ENCODE peak calls at places on chromosome 1, in four cellular contexts. One of them, this sample, is unnamed.

GRCh38 chr1:245234217-245235120 is 79.7 kb downstream of the KIF26B start:
- DNase-seq in K562: no peak
- DNase-seq in GM12878: no peak
- DNase-seq in HepG2: no peak
- DNase-seq in this sample: no peak

GRCh38 chr1:35269190-35269988 is 880 bp downstream of the ZMYM4 start:
- DNase-seq in K562: peak; percentile 43
- DNase-seq in GM12878: no peak
- DNase-seq in HepG2: no peak
- DNase-seq in this sample: no peak

GRCh38 chr1:221839794-221840395 is 98.0 kb upstream of the DUSP10 start:
- DNase-seq in K562: no peak
- DNase-seq in GM12878: peak; percentile 94
- DNase-seq in HepG2: peak; percentile 26
- DNase-seq in this sample: peak; percentile 75

GRCh38 chr1:245592083-245592460 is 437.3 kb downstream of the KIF26B start:
- DNase-seq in K562: no peak
- DNase-seq in GM12878: no peak
- DNase-seq in HepG2: no peak
- DNase-seq in this sample: no peak

GRCh38 chr1:85322655-85323054 is 46.2 kb upstream of the BCL10 start:
- DNase-seq in K562: no peak
- DNase-seq in GM12878: no peak
- DNase-seq in HepG2: no peak
- DNase-seq in this sample: no peak

GRCh38 chr1:25804244-25804963 is 4.4 kb downstream of the SELENON start:
- DNase-seq in K562: no peak
- DNase-seq in GM12878: no peak
- DNase-seq in HepG2: no peak
- DNase-seq in this sample: no peak

GRCh38 chr1:27488523-27489138 is 1.3 kb downstream of the WASF2 start:
- DNase-seq in K562: peak; percentile 50
- DNase-seq in GM12878: no peak
- DNase-seq in HepG2: no peak
- DNase-seq in this sample: no peak

GRCh38 chr1:18118078-18118477 is 10.5 kb downstream of the IGSF21 start:
- DNase-seq in K562: no peak
- DNase-seq in GM12878: no peak
- DNase-seq in HepG2: no peak
- DNase-seq in this sample: no peak

GRCh38 chr1:178614286-178614685 is 101.4 kb downstream of the TEX35 start:
- DNase-seq in K562: peak; percentile 11
- DNase-seq in GM12878: no peak
- DNase-seq in HepG2: peak; percentile 23
- DNase-seq in this sample: peak; percentile 12

GRCh38 chr1:8661185-8662110 is 156.0 kb downstream of the RERE start:
- DNase-seq in K562: peak; percentile 62
- DNase-seq in GM12878: peak; percentile 72
- DNase-seq in HepG2: no peak
- DNase-seq in this sample: peak; percentile 35

GRCh38 chr1:29272171-29272907 is 36.0 kb downstream of the PTPRU start:
- DNase-seq in K562: no peak
- DNase-seq in GM12878: no peak
- DNase-seq in HepG2: no peak
- DNase-seq in this sample: no peak

GRCh38 chr1:91647061-91647460 is 146.4 kb downstream of the CDC7 start:
- DNase-seq in K562: no peak
- DNase-seq in GM12878: no peak
- DNase-seq in HepG2: no peak
- DNase-seq in this sample: no peak

GRCh38 chr1:46528297-46528955 is 23.0 kb downstream of the KNCN start:
- DNase-seq in K562: peak; percentile 54
- DNase-seq in GM12878: no peak
- DNase-seq in HepG2: no peak
- DNase-seq in this sample: no peak

GRCh38 chr1:207890136-207890738 is 20.7 kb downstream of the CD34 start:
- DNase-seq in K562: no peak
- DNase-seq in GM12878: no peak
- DNase-seq in HepG2: no peak
- DNase-seq in this sample: no peak

GRCh38 chr1:105793541-105794146 is 1262.8 kb upstream of the PRMT6 start:
- DNase-seq in K562: peak; percentile 37
- DNase-seq in GM12878: no peak
- DNase-seq in HepG2: peak; percentile 39
- DNase-seq in this sample: no peak

GRCh38 chr1:59707216-59707615 is 107.5 kb upstream of the HOOK1 start:
- DNase-seq in K562: peak; percentile 7
- DNase-seq in GM12878: no peak
- DNase-seq in HepG2: no peak
- DNase-seq in this sample: peak; percentile 12

DNA sequence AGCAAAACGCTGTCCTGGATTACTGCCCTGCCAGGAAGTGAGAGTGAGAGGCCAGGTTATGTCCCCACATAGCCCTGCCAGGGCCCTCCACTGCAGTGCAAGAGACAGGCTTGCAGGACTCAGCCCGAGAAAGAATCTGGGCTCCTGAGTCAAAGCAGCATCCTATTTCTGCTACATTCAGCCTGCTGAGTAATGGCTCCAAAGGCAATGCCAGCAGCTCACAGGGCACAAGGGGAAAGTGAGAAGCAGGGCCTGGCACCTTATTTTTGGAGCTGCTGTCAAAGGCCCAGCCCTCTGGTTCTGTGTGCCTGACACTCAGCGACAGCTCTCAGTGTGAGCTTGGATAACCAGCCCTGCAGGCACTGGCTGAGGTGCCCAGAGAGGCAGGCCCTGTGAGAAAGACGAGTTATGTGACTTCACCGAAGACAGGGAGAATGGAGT is 83.9 kb downstream of the DTL start:
- DNase-seq in K562: no peak
- DNase-seq in GM12878: no peak
- DNase-seq in HepG2: no peak
- DNase-seq in this sample: no peak
- TF ChIP-seq MYC in K562: no peak
- TF ChIP-seq MYC in GM12878: no peak
- TF ChIP-seq MYC in HepG2: no peak
- TF ChIP-seq MYC in this sample: no peak

GRCh38 chr1:197234581-197234980 is 33.5 kb upstream of the CRB1 start:
- DNase-seq in K562: no peak
- DNase-seq in GM12878: no peak
- DNase-seq in HepG2: no peak
- DNase-seq in this sample: no peak
- TF ChIP-seq SMC3 in K562: no peak
- TF ChIP-seq SMC3 in GM12878: no peak
- TF ChIP-seq SMC3 in HepG2: no peak
- TF ChIP-seq SMC3 in this sample: no peak

GRCh38 chr1:70440642-70441391 is 29.7 kb downstream of the CTH start:
- DNase-seq in K562: no peak
- DNase-seq in GM12878: no peak
- DNase-seq in HepG2: no peak
- DNase-seq in this sample: no peak

GRCh38 chr1:70443739-70444138 is 32.7 kb downstream of the CTH start:
- DNase-seq in K562: no peak
- DNase-seq in GM12878: no peak
- DNase-seq in HepG2: no peak
- DNase-seq in this sample: no peak

GRCh38 chr1:70438529-70438928 is 27.5 kb downstream of the CTH start:
- DNase-seq in K562: no peak
- DNase-seq in GM12878: no peak
- DNase-seq in HepG2: no peak
- DNase-seq in this sample: no peak

GRCh38 chr1:70442486-70442885 is 31.4 kb downstream of the CTH start:
- DNase-seq in K562: no peak
- DNase-seq in GM12878: no peak
- DNase-seq in HepG2: no peak
- DNase-seq in this sample: no peak

GRCh38 chr1:70441392-70442035 is 30.4 kb downstream of the CTH start:
- DNase-seq in K562: no peak
- DNase-seq in GM12878: no peak
- DNase-seq in HepG2: no peak
- DNase-seq in this sample: no peak
- TF ChIP-seq MYC in K562: no peak
- TF ChIP-seq MYC in GM12878: no peak
- TF ChIP-seq MYC in HepG2: no peak
- TF ChIP-seq MYC in this sample: no peak

DNA sequence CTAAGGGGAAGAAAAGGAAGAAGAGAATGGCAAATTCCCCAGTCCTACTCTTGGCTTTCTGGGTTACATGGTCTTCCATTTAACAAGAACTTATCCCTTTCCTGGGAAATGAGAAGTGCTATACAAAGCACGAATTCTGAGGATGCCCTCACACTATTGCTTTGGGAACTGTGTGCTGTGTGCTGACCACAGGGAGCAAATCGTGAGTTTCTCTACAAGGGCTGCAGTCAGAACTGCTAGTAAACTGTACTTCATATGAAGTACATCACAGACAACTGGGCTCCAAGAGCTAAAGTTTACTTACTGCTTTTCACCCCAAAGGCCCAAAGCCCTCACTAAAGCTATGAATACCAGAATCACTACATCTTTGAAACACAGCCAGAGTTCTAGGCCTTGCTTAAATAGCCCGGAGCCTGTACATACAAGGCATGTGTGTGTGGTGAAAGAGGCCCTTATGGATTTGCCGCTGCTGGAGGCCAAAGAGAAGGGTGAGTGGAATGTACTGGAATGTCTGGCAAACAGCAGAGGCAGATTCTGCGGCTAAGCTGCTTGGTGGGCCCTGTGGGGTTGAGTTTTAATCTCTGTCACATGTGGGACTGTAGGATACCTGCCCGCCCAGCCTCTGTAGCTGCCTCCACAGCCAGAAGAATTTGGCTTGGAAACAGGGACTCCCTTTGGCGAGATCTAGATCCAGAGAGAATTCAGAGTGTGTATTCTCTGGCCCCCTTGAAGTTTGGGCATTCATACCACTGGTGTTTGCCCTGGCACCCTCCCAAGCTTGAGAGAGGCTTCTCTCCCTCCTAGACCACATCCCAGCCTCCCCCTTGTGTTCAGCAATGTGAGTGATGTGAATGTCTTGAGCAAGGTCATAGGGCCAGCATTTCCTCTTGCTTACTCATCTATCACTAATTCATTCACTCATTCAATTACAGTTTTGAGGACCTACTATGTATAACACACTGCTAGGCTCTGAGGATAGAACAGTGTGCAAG is 21.9 kb upstream of the TRIM67 start:
- DNase-seq in K562: no peak
- DNase-seq in GM12878: no peak
- DNase-seq in HepG2: peak; percentile 16
- DNase-seq in this sample: peak; percentile 51
- TF ChIP-seq SMC3 in K562: no peak
- TF ChIP-seq SMC3 in GM12878: no peak
- TF ChIP-seq SMC3 in HepG2: no peak
- TF ChIP-seq SMC3 in this sample: peak; percentile 30

DNA sequence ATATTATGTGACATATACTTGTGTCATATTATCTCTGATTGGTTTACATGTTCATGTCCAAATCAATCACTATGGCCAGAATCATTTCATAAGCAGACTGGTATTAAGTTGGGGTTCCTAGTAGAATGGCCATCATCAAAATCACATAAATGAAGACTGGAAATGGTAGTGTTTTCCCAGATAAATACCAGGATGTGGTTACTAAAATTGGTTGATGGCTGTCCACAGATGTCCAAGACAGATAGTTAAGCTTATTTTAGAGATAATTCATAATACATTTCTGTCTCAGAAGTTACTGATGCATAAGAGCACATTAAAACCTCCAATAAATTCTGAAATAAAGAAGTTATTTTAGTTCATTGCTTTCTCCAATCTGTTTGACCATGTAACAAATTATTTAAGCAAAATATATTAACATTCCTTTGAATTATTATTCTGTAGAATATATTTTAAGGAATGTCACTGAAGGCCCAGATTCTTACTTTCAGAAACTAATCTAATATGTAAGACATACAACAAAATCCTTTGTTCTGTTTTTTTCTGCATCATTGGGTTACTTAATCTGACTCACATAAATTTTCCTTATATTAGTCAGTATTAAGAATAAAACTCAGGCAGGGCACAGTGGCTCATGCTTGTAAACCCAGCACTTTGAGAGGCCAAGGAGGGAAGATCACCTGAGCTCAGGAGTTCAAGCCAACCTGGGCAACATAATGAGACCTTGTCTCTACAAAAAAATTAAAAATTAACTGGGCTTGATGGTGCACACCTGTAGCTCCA is 483.9 kb downstream of the PTPRC start:
- DNase-seq in K562: no peak
- DNase-seq in GM12878: no peak
- DNase-seq in HepG2: no peak
- DNase-seq in this sample: no peak
- TF ChIP-seq MYC in K562: no peak
- TF ChIP-seq MYC in GM12878: no peak
- TF ChIP-seq MYC in HepG2: no peak
- TF ChIP-seq MYC in this sample: no peak

GRCh38 chr1:154998201-154998780 is 4.3 kb upstream of the ZBTB7B start:
- DNase-seq in K562: no peak
- DNase-seq in GM12878: no peak
- DNase-seq in HepG2: no peak
- DNase-seq in this sample: no peak

GRCh38 chr1:154994269-154994977 is 1.0 kb downstream of the LENEP start:
- DNase-seq in K562: peak; percentile 45
- DNase-seq in GM12878: no peak
- DNase-seq in HepG2: no peak
- DNase-seq in this sample: no peak

GRCh38 chr1:154998818-154999650 is 3.6 kb upstream of the ZBTB7B start:
- DNase-seq in K562: peak; percentile 90
- DNase-seq in GM12878: peak; percentile 58
- DNase-seq in HepG2: no peak
- DNase-seq in this sample: peak; percentile 82

GRCh38 chr1:154999651-155000474 is 2.7 kb upstream of the ZBTB7B start:
- DNase-seq in K562: peak; percentile 85
- DNase-seq in GM12878: no peak
- DNase-seq in HepG2: peak; percentile 41
- DNase-seq in this sample: peak; percentile 50

DNA sequence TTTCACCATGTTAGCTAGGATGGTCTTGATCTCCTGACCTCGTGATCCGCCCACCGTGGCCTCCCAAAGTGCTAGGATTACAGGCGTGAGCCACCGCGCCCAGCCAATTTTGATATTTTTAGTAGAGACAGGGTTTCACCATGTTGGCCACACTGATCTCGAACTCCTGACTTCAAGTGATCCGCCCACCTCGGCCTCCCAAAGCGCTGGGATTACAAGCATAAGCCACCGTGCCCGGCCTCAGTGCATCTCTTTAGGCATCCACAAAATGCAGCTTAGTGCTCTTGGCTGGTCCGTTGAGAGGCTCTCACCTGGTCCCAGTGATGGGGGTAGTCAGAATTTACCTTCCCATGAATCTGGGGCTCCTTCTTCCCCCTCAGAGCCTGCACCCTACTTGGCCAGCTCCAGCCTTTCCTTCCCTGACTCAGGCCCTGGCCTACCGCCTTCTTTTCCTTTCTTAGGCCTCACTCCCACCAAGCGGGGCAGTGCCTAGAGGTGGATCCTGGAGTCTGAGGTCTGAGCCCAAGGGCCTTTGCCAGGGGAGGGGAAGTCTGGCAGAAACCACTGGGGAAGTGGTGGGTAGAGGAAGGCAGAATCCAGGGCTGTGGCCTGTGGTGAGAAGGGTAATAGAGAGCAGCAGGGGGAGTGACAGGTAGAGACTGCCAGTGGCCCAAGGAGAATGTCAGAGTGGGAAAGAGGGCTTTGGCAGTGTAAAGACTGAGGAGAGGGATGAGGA is 3.7 kb downstream of the LENEP start:
- DNase-seq in K562: no peak
- DNase-seq in GM12878: no peak
- DNase-seq in HepG2: no peak
- DNase-seq in this sample: no peak
- TF ChIP-seq SMC3 in K562: no peak
- TF ChIP-seq SMC3 in GM12878: no peak
- TF ChIP-seq SMC3 in HepG2: no peak
- TF ChIP-seq SMC3 in this sample: no peak

GRCh38 chr1:212030936-212031528 is 4.3 kb downstream of the INTS7 start:
- DNase-seq in K562: peak; percentile 47
- DNase-seq in GM12878: no peak
- DNase-seq in HepG2: peak; percentile 83
- DNase-seq in this sample: peak; percentile 67
- TF ChIP-seq MYC in K562: no peak
- TF ChIP-seq MYC in GM12878: no peak
- TF ChIP-seq MYC in HepG2: no peak
- TF ChIP-seq MYC in this sample: no peak